ENCODE peak calls at places on chromosomes 16 and 17, in eight cellular contexts. One of them, this sample, is unnamed. For H3K4me1 and H3K79me2, the result is how much of the 10 kb centered on the place peaks cover.

GRCh38 chr17:81980122-81980521 is 2.7 kb downstream of the ASPSCR1 start:
- DNase-seq in Karpas-422: no peak
- DNase-seq in mammary epithelial cell: no peak
- DNase-seq in neural progenitor cell: no peak
- DNase-seq in mesendoderm: no peak
- DNase-seq in OCI-LY7: no peak
- DNase-seq in hepatocyte: no peak
- DNase-seq in PC-3: no peak
- DNase-seq in this sample: no peak

GRCh38 chr17:3594976-3595375 is 14.2 kb downstream of the TRPV1 start:
- DNase-seq in Karpas-422: no peak
- DNase-seq in mammary epithelial cell: no peak
- DNase-seq in neural progenitor cell: no peak
- DNase-seq in mesendoderm: no peak
- DNase-seq in OCI-LY7: no peak
- DNase-seq in hepatocyte: no peak
- DNase-seq in PC-3: no peak
- DNase-seq in this sample: no peak

GRCh38 chr16:9096416-9096952 is 5.0 kb downstream of the HAPSTR1 start:
- DNase-seq in Karpas-422: no peak
- DNase-seq in mammary epithelial cell: peak
- DNase-seq in neural progenitor cell: no peak
- DNase-seq in mesendoderm: no peak
- DNase-seq in OCI-LY7: no peak
- DNase-seq in hepatocyte: no peak
- DNase-seq in PC-3: peak
- DNase-seq in this sample: no peak

GRCh38 chr16:2447920-2448583 is 11.9 kb upstream of the TEDC2 start:
- DNase-seq in Karpas-422: no peak
- DNase-seq in mammary epithelial cell: no peak
- DNase-seq in neural progenitor cell: no peak
- DNase-seq in mesendoderm: no peak
- DNase-seq in OCI-LY7: no peak
- DNase-seq in hepatocyte: no peak
- DNase-seq in PC-3: no peak
- DNase-seq in this sample: peak

GRCh38 chr17:4520881-4521600 is 22.4 kb downstream of the SPNS2 start:
- DNase-seq in Karpas-422: no peak
- DNase-seq in mammary epithelial cell: peak
- DNase-seq in neural progenitor cell: no peak
- DNase-seq in mesendoderm: no peak
- DNase-seq in OCI-LY7: no peak
- DNase-seq in hepatocyte: no peak
- DNase-seq in PC-3: peak
- DNase-seq in this sample: peak

GRCh38 chr17:62705781-62706597 is 78.5 kb downstream of the MRC2 start:
- DNase-seq in Karpas-422: no peak
- DNase-seq in mammary epithelial cell: peak
- DNase-seq in neural progenitor cell: peak
- DNase-seq in mesendoderm: peak
- DNase-seq in OCI-LY7: no peak
- DNase-seq in hepatocyte: no peak
- DNase-seq in PC-3: no peak
- DNase-seq in this sample: no peak

GRCh38 chr17:41657936-41658335 is 30.7 kb upstream of the EIF1 start:
- DNase-seq in Karpas-422: no peak
- DNase-seq in mammary epithelial cell: peak
- DNase-seq in neural progenitor cell: no peak
- DNase-seq in mesendoderm: no peak
- DNase-seq in OCI-LY7: no peak
- DNase-seq in hepatocyte: no peak
- DNase-seq in PC-3: no peak
- DNase-seq in this sample: no peak

GRCh38 chr17:77253611-77254051 is 112.9 kb downstream of the SEC14L1 start:
- DNase-seq in Karpas-422: no peak
- DNase-seq in mammary epithelial cell: no peak
- DNase-seq in neural progenitor cell: no peak
- DNase-seq in mesendoderm: no peak
- DNase-seq in OCI-LY7: peak
- DNase-seq in hepatocyte: peak
- DNase-seq in PC-3: no peak
- DNase-seq in this sample: no peak

GRCh38 chr17:50263293-50264262 is 10.7 kb upstream of the TMEM92 start:
- DNase-seq in Karpas-422: no peak
- DNase-seq in mammary epithelial cell: no peak
- DNase-seq in neural progenitor cell: no peak
- DNase-seq in mesendoderm: no peak
- DNase-seq in OCI-LY7: no peak
- DNase-seq in hepatocyte: peak
- DNase-seq in PC-3: no peak
- DNase-seq in this sample: no peak

GRCh38 chr16:49101997-49102396 is 179.6 kb downstream of the CBLN1 start:
- DNase-seq in Karpas-422: no peak
- DNase-seq in mammary epithelial cell: no peak
- DNase-seq in neural progenitor cell: no peak
- DNase-seq in mesendoderm: no peak
- DNase-seq in OCI-LY7: no peak
- DNase-seq in hepatocyte: no peak
- DNase-seq in PC-3: no peak
- DNase-seq in this sample: no peak

GRCh38 chr17:66834919-66835454 is at the start of gene CACNG5:
- DNase-seq in Karpas-422: no peak
- DNase-seq in mammary epithelial cell: no peak
- DNase-seq in neural progenitor cell: peak
- DNase-seq in mesendoderm: peak
- DNase-seq in OCI-LY7: no peak
- DNase-seq in hepatocyte: no peak
- DNase-seq in PC-3: no peak
- DNase-seq in this sample: no peak

GRCh38 chr16:14196539-14196938 is 125.4 kb downstream of the MRTFB start:
- DNase-seq in Karpas-422: no peak
- DNase-seq in mammary epithelial cell: no peak
- DNase-seq in neural progenitor cell: no peak
- DNase-seq in mesendoderm: no peak
- DNase-seq in OCI-LY7: peak
- DNase-seq in hepatocyte: no peak
- DNase-seq in PC-3: no peak
- DNase-seq in this sample: no peak

GRCh38 chr17:78644259-78644658 is 67.1 kb upstream of the DNAH17 start:
- DNase-seq in Karpas-422: no peak
- DNase-seq in mammary epithelial cell: no peak
- DNase-seq in neural progenitor cell: no peak
- DNase-seq in mesendoderm: no peak
- DNase-seq in OCI-LY7: no peak
- DNase-seq in hepatocyte: no peak
- DNase-seq in PC-3: no peak
- DNase-seq in this sample: no peak

GRCh38 chr17:50221500-50222480 is 20.4 kb upstream of the COL1A1 start:
- DNase-seq in Karpas-422: no peak
- DNase-seq in mammary epithelial cell: peak
- DNase-seq in neural progenitor cell: no peak
- DNase-seq in mesendoderm: no peak
- DNase-seq in OCI-LY7: no peak
- DNase-seq in hepatocyte: peak
- DNase-seq in PC-3: peak
- DNase-seq in this sample: peak

GRCh38 chr17:29571883-29572681 is 3.6 kb downstream of the TP53I13 start:
- DNase-seq in Karpas-422: no peak
- DNase-seq in mammary epithelial cell: no peak
- DNase-seq in neural progenitor cell: no peak
- DNase-seq in mesendoderm: no peak
- DNase-seq in OCI-LY7: no peak
- DNase-seq in hepatocyte: peak
- DNase-seq in PC-3: no peak
- DNase-seq in this sample: peak

GRCh38 chr16:85261657-85262557 is 149.6 kb upstream of the CIBAR2 start:
- DNase-seq in Karpas-422: peak
- DNase-seq in mammary epithelial cell: no peak
- DNase-seq in neural progenitor cell: no peak
- DNase-seq in mesendoderm: no peak
- DNase-seq in OCI-LY7: peak
- DNase-seq in hepatocyte: no peak
- DNase-seq in PC-3: no peak
- DNase-seq in this sample: no peak

GRCh38 chr17:61380836-61381525 is 18.7 kb upstream of the TBX2 start:
- DNase-seq in Karpas-422: no peak
- DNase-seq in mammary epithelial cell: no peak
- DNase-seq in neural progenitor cell: no peak
- DNase-seq in mesendoderm: no peak
- DNase-seq in OCI-LY7: no peak
- DNase-seq in hepatocyte: no peak
- DNase-seq in PC-3: no peak
- DNase-seq in this sample: no peak

GRCh38 chr16:3728424-3729160 is 11.3 kb upstream of the TRAP1 start:
- DNase-seq in Karpas-422: no peak
- DNase-seq in mammary epithelial cell: no peak
- DNase-seq in neural progenitor cell: no peak
- DNase-seq in mesendoderm: no peak
- DNase-seq in OCI-LY7: no peak
- DNase-seq in hepatocyte: no peak
- DNase-seq in PC-3: no peak
- DNase-seq in this sample: no peak

DNA sequence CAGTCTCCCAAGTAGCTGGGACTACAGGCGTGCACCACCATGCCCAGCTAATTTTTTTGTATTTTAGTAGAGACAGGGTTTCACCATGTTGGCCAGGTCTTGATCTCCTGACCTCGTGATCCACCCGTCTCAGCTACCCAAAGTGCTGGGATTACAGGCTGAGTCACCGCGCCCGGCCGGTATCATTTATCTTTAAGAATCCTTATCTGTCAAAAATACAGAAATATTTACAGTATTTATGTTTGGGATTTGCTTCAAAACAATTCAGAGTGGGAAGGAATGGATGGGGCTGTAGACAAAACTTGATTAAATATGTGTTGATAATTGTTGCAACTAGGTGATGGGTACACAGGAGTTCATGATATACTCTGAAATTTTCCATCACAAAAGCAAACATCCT is 2.9 kb downstream of the BECN1 start:
- DNase-seq in Karpas-422: no peak
- DNase-seq in mammary epithelial cell: no peak
- DNase-seq in neural progenitor cell: no peak
- DNase-seq in mesendoderm: no peak
- DNase-seq in OCI-LY7: no peak
- DNase-seq in hepatocyte: no peak
- DNase-seq in PC-3: no peak
- DNase-seq in this sample: no peak
- H3K4me3 ChIP-seq in Karpas-422: no peak
- H3K4me3 ChIP-seq in mammary epithelial cell: no peak
- H3K4me3 ChIP-seq in neural progenitor cell: no peak
- H3K4me3 ChIP-seq in mesendoderm: no peak
- H3K4me3 ChIP-seq in OCI-LY7: no peak
- H3K4me3 ChIP-seq in hepatocyte: no peak
- H3K4me3 ChIP-seq in PC-3: no peak
- H3K4me3 ChIP-seq in this sample: no peak

GRCh38 chr17:31564883-31565297 is 173.4 kb downstream of the RAB11FIP4 start:
- DNase-seq in Karpas-422: no peak
- DNase-seq in mammary epithelial cell: peak
- DNase-seq in neural progenitor cell: peak
- DNase-seq in mesendoderm: peak
- DNase-seq in OCI-LY7: no peak
- DNase-seq in hepatocyte: no peak
- DNase-seq in PC-3: no peak
- DNase-seq in this sample: peak

GRCh38 chr17:31560836-31561235 is 169.4 kb downstream of the RAB11FIP4 start:
- DNase-seq in Karpas-422: no peak
- DNase-seq in mammary epithelial cell: no peak
- DNase-seq in neural progenitor cell: no peak
- DNase-seq in mesendoderm: peak
- DNase-seq in OCI-LY7: no peak
- DNase-seq in hepatocyte: peak
- DNase-seq in PC-3: peak
- DNase-seq in this sample: peak

GRCh38 chr17:31564291-31564690 is 172.8 kb downstream of the RAB11FIP4 start:
- DNase-seq in Karpas-422: no peak
- DNase-seq in mammary epithelial cell: no peak
- DNase-seq in neural progenitor cell: no peak
- DNase-seq in mesendoderm: no peak
- DNase-seq in OCI-LY7: no peak
- DNase-seq in hepatocyte: no peak
- DNase-seq in PC-3: no peak
- DNase-seq in this sample: no peak

GRCh38 chr17:31561469-31562412 is 170.3 kb downstream of the RAB11FIP4 start:
- DNase-seq in Karpas-422: no peak
- DNase-seq in mammary epithelial cell: no peak
- DNase-seq in neural progenitor cell: no peak
- DNase-seq in mesendoderm: peak
- DNase-seq in OCI-LY7: peak
- DNase-seq in hepatocyte: peak
- DNase-seq in PC-3: peak
- DNase-seq in this sample: peak

GRCh38 chr17:31562447-31562846 is 171.0 kb downstream of the RAB11FIP4 start:
- DNase-seq in Karpas-422: no peak
- DNase-seq in mammary epithelial cell: no peak
- DNase-seq in neural progenitor cell: peak
- DNase-seq in mesendoderm: no peak
- DNase-seq in OCI-LY7: no peak
- DNase-seq in hepatocyte: no peak
- DNase-seq in PC-3: no peak
- DNase-seq in this sample: no peak
- H3K4me1 ChIP-seq in Karpas-422: under half
- H3K4me1 ChIP-seq in mammary epithelial cell: under half
- H3K4me1 ChIP-seq in neural progenitor cell: under half
- H3K4me1 ChIP-seq in mesendoderm: under half
- H3K4me1 ChIP-seq in OCI-LY7: under half
- H3K4me1 ChIP-seq in hepatocyte: under half
- H3K4me1 ChIP-seq in PC-3: under half
- H3K4me1 ChIP-seq in this sample: under half

DNA sequence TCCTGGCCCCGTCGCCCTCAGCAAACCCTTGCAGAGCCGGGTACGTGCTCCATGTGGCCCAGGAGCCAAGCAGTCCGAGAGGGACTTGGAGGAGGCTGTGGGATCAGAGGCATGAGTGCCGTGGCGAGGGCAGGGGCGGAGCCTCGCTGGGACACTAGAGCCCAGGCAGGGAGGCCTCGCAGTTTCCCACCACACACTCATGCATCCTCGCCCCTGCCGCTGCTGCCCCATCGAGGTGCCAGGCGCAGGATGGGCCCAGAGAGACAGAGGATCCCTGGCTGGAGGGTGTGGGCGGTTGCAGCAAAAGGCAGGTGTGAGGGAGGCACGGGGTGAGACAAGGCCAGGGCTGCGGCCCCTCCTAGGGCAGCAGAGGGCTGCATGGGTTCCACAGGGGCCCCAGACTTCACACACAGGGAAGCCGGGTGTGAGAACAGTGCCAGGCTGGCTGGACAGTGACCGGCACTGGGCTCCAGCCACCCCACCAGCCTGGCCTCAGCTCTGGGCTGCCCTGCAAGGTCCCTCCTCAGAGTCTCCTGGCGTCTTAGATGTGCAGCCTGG is 7.7 kb downstream of the BCAR1 start:
- DNase-seq in Karpas-422: no peak
- DNase-seq in mammary epithelial cell: no peak
- DNase-seq in neural progenitor cell: no peak
- DNase-seq in mesendoderm: no peak
- DNase-seq in OCI-LY7: no peak
- DNase-seq in hepatocyte: no peak
- DNase-seq in PC-3: no peak
- DNase-seq in this sample: no peak
- H3K79me2 ChIP-seq in Karpas-422: under half
- H3K79me2 ChIP-seq in mammary epithelial cell: half or more
- H3K79me2 ChIP-seq in neural progenitor cell: half or more
- H3K79me2 ChIP-seq in mesendoderm: half or more
- H3K79me2 ChIP-seq in OCI-LY7: under half
- H3K79me2 ChIP-seq in hepatocyte: half or more
- H3K79me2 ChIP-seq in PC-3: half or more
- H3K79me2 ChIP-seq in this sample: half or more

GRCh38 chr16:47081113-47081512 is 62.6 kb downstream of the NETO2 start:
- DNase-seq in Karpas-422: no peak
- DNase-seq in mammary epithelial cell: no peak
- DNase-seq in neural progenitor cell: no peak
- DNase-seq in mesendoderm: no peak
- DNase-seq in OCI-LY7: no peak
- DNase-seq in hepatocyte: no peak
- DNase-seq in PC-3: no peak
- DNase-seq in this sample: no peak
- H3K4me3 ChIP-seq in Karpas-422: no peak
- H3K4me3 ChIP-seq in mammary epithelial cell: no peak
- H3K4me3 ChIP-seq in neural progenitor cell: no peak
- H3K4me3 ChIP-seq in mesendoderm: no peak
- H3K4me3 ChIP-seq in OCI-LY7: no peak
- H3K4me3 ChIP-seq in hepatocyte: no peak
- H3K4me3 ChIP-seq in PC-3: no peak
- H3K4me3 ChIP-seq in this sample: no peak

This sample was measured in GM23248.